ENCODE peak calls at places on chromosome 11, in six cellular contexts. S, W, Z, L, J and E are unnamed samples.

GRCh38 chr11:16454284-16454683 is 97.9 kb upstream of the SOX6 start:
- DNase-seq in S (no peak), W (no peak), Z (peak; percentile 4), L (no peak), J (no peak), E (no peak)

GRCh38 chr11:57567512-57568329 is at the start of gene UBE2L6:
- DNase-seq in S (peak; percentile 80), W (peak; percentile 90), Z (no peak), L (peak; percentile 75), J (peak; percentile 63), E (peak; percentile 74)

GRCh38 chr11:124798991-124799383 is 1.2 kb downstream of the MSANTD2 start:
- DNase-seq in S (no peak), W (no peak), Z (no peak), L (no peak), J (peak; percentile 5), E (peak; percentile 56)

GRCh38 chr11:14499178-14499559 is 442 bp downstream of the COPB1 start:
- DNase-seq in S (peak; percentile 17), W (peak; percentile 29), Z (no peak), L (no peak), J (peak; percentile 11), E (peak; percentile 56)

GRCh38 chr11:73983764-73984543 is 1.3 kb upstream of the UCP2 start:
- DNase-seq in S (no peak), W (no peak), Z (no peak), L (no peak), J (no peak), E (no peak)

GRCh38 chr11:84722583-84723108 is 904.5 kb downstream of the DLG2 start:
- DNase-seq in S (no peak), W (no peak), Z (no peak), L (no peak), J (no peak), E (peak; percentile 77)

GRCh38 chr11:8597182-8597581 is 3.2 kb upstream of the STK33 start:
- DNase-seq in S (no peak), W (no peak), Z (no peak), L (peak; percentile 2), J (no peak), E (no peak)

GRCh38 chr11:117932426-117932825 is 3.2 kb upstream of the TMPRSS13 start:
- DNase-seq in S (no peak), W (no peak), Z (no peak), L (no peak), J (no peak), E (no peak)

GRCh38 chr11:85682330-85683305 is 3.4 kb downstream of the CCDC89 start:
- DNase-seq in S (peak; percentile 60), W (peak; percentile 70), Z (no peak), L (no peak), J (no peak), E (no peak)

GRCh38 chr11:96827164-96827563 is 437.4 kb downstream of the JRKL start:
- DNase-seq in S (no peak), W (no peak), Z (no peak), L (no peak), J (no peak), E (peak; percentile 52)

GRCh38 chr11:66727282-66727882 is 1.6 kb downstream of the SPTBN2 start:
- DNase-seq in S (no peak), W (peak; percentile 13), Z (no peak), L (no peak), J (peak; percentile 36), E (peak; percentile 61)

GRCh38 chr11:9139628-9140357 is 48.4 kb upstream of the SCUBE2 start:
- DNase-seq in S (no peak), W (no peak), Z (no peak), L (no peak), J (no peak), E (no peak)